ENCODE peak calls at places on chromosome 17, in nine cellular contexts. E is nephron progenitor cell, I is fibroblast of the aortic adventitia, D is left ventricle myocardium inferior, S is astrocyte of the cerebellum, F is GM10248, X is astrocyte of the spinal cord, U is H9, M is colonic mucosa. N is an unnamed sample.

GRCh38 chr17:31494259-31495048 is 103.0 kb downstream of the RAB11FIP4 start:
- DNase-seq in E (no peak), I (no peak), D (no peak), S (no peak), F (peak; percentile 73), X (no peak), U (no peak), M (peak; percentile 57), N (no peak)

GRCh38 chr17:31248986-31249385 is 48.1 kb downstream of the OMG start:
- DNase-seq in E (no peak), I (peak; percentile 82), D (no peak), S (peak; percentile 29), F (no peak), X (peak; percentile 70), U (no peak), M (no peak), N (peak; percentile 57)

GRCh38 chr17:19739241-19740201 is 8.6 kb downstream of the ALDH3A1 start:
- DNase-seq in E (no peak), I (no peak), D (no peak), S (no peak), F (no peak), X (no peak), U (no peak), M (no peak), N (no peak)

GRCh38 chr17:44323359-44324091 is 1.1 kb downstream of the SLC25A39 start:
- DNase-seq in E (no peak), I (no peak), D (no peak), S (no peak), F (no peak), X (no peak), U (peak; percentile 34), M (peak; percentile 32), N (no peak)

GRCh38 chr17:53227101-53227500 is 595.6 kb upstream of the KIF2B start:
- DNase-seq in E (no peak), I (no peak), D (no peak), S (no peak), F (no peak), X (no peak), U (no peak), M (no peak), N (no peak)

GRCh38 chr17:54754560-54754959 is 146.1 kb upstream of the TOM1L1 start:
- DNase-seq in E (no peak), I (no peak), D (no peak), S (no peak), F (peak; percentile 15), X (no peak), U (peak; percentile 80), M (no peak), N (no peak)

GRCh38 chr17:7184647-7185046 is 5.5 kb upstream of the ASGR1 start:
- DNase-seq in E (no peak), I (no peak), D (no peak), S (no peak), F (no peak), X (no peak), U (no peak), M (no peak), N (no peak)

GRCh38 chr17:58191259-58191896 is 1.1 kb upstream of the EPX start:
- DNase-seq in E (no peak), I (no peak), D (no peak), S (no peak), F (no peak), X (no peak), U (no peak), M (no peak), N (no peak)

GRCh38 chr17:67376509-67376891 is 581 bp upstream of the PITPNC1 start:
- DNase-seq in E (no peak), I (peak; percentile 69), D (no peak), S (no peak), F (no peak), X (peak; percentile 62), U (no peak), M (no peak), N (no peak)

GRCh38 chr17:48630925-48631692 is 5.0 kb upstream of the HOXB9 start:
- DNase-seq in E (peak; percentile 24), I (no peak), D (no peak), S (no peak), F (no peak), X (no peak), U (peak; percentile 38), M (peak; percentile 85), N (no peak)

GRCh38 chr17:65190467-65191095 is 53.4 kb downstream of the RGS9 start:
- DNase-seq in E (no peak), I (peak; percentile 38), D (no peak), S (no peak), F (no peak), X (peak; percentile 58), U (no peak), M (no peak), N (peak; percentile 42)

GRCh38 chr17:37551788-37552187 is 57.4 kb downstream of the SYNRG start:
- DNase-seq in E (no peak), I (no peak), D (no peak), S (no peak), F (no peak), X (no peak), U (no peak), M (no peak), N (peak; percentile 6)

GRCh38 chr17:32852811-32853210 is 24.1 kb downstream of the MYO1D start:
- DNase-seq in E (no peak), I (no peak), D (no peak), S (no peak), F (no peak), X (no peak), U (no peak), M (no peak), N (no peak)

GRCh38 chr17:2386400-2387085 is 14.3 kb downstream of the MNT start:
- DNase-seq in E (no peak), I (no peak), D (no peak), S (no peak), F (no peak), X (no peak), U (no peak), M (peak; percentile 84), N (no peak)

GRCh38 chr17:67108411-67108810 is 64.1 kb downstream of the CACNG1 start:
- DNase-seq in E (no peak), I (no peak), D (no peak), S (peak; percentile 9), F (no peak), X (no peak), U (no peak), M (no peak), N (no peak)

GRCh38 chr17:11264183-11264871 is 23.3 kb downstream of the SHISA6 start:
- DNase-seq in E (no peak), I (no peak), D (no peak), S (no peak), F (no peak), X (no peak), U (no peak), M (no peak), N (no peak)
- TF ChIP-seq CTCF in E (peak; percentile 16), I (no peak), D (no peak), S (no peak), F (peak; percentile 6), X (no peak), U (peak; percentile 73), M (peak; percentile 28), N (peak; percentile 8)

GRCh38 chr17:9104370-9105041 is 83.2 kb downstream of the NTN1 start:
- DNase-seq in E (no peak), I (no peak), D (peak; percentile 80), S (no peak), F (no peak), X (no peak), U (no peak), M (no peak), N (no peak)
- TF ChIP-seq CTCF in E (no peak), I (no peak), D (peak; percentile 47), S (no peak), F (no peak), X (no peak), U (no peak), M (no peak), N (no peak)

DNA sequence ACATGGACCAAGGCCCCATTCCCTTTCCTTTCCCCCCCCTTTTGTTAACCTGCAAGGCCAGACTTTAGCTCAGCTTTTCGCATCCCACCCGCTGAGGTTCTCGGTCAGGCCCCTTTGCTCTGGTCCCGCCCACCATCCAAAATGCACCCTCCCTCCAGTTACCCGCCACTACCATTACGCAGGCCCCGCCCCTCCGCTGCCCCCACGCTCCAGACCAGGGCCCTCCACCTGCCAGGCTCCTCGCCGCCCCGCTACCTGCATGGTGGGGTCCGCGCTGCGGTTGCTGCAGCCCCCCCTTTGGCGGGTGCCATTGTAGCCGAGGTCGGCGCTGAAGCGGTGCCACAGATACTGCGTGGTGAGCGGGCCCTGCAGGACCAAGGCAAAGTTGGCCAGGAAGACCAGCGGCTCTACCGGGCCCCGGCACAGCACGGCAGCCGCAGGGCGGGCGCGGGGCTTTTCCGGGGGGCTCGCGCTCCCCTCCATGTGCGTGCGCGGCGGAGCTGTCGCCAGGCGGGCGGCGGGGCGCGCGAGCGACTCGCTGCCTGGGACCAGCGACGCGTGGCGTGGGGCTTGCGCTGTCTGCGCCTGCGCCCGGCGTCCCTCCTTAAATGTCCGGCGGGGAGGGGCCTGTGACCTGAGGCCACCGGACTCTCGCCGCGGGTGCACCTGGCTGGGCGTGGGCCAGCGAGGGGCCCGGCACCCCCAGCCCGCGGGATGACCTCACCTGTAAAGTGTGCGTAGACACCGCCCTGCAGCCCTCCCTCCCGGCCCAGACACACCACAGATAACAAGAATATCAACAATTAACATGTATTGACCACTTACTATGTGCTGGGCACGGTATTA is at the start of gene SLC46A1:
- DNase-seq in E (peak; percentile 76), I (peak; percentile 34), D (peak; percentile 64), S (no peak), F (peak; percentile 85), X (peak; percentile 5), U (peak; percentile 89), M (peak; percentile 65), N (peak; percentile 7)
- TF ChIP-seq CTCF in E (no peak), I (no peak), D (no peak), S (no peak), F (no peak), X (no peak), U (no peak), M (no peak), N (no peak)

GRCh38 chr17:41615454-41615853 is 2.9 kb upstream of the KRT16 start:
- DNase-seq in E (no peak), I (no peak), D (no peak), S (no peak), F (no peak), X (no peak), U (peak; percentile 85), M (no peak), N (no peak)
- TF ChIP-seq CTCF in E (no peak), I (no peak), D (no peak), S (no peak), F (no peak), X (no peak), U (no peak), M (no peak), N (no peak)

N was measured in fibroblast of pulmonary artery.